ENCODE peak calls at places on chromosomes 13 and 19, in five cellular contexts. Z is lower lobe of right lung, L is body of pancreas, Q is GM23338, F is uterus. A is an unnamed sample. For H3K27me3 and H3K4me1, the result is how much of the 10 kb centered on the place peaks cover.

GRCh38 chr19:11451327-11451941 is 16.0 kb downstream of the PRKCSH start:
- DNase-seq in Z (no peak), L (no peak), Q (no peak), F (no peak), A (no peak)

GRCh38 chr19:35540356-35540927 is 5.0 kb upstream of the TMEM147 start:
- DNase-seq in Z (no peak), L (no peak), Q (no peak), F (no peak), A (no peak)

GRCh38 chr13:44718467-44718866 is 142.3 kb upstream of the TSC22D1 start:
- DNase-seq in Z (no peak), L (no peak), Q (peak), F (no peak), A (no peak)

GRCh38 chr13:31629085-31629785 is 110.1 kb upstream of the RXFP2 start:
- DNase-seq in Z (no peak), L (no peak), Q (no peak), F (no peak), A (peak)

GRCh38 chr13:77918391-77919261 is at the start of gene EDNRB:
- DNase-seq in Z (peak), L (peak), Q (peak), F (peak), A (peak)

GRCh38 chr13:64900039-64900438 is 2330.1 kb downstream of the PCDH9 start:
- DNase-seq in Z (no peak), L (no peak), Q (no peak), F (no peak), A (no peak)

GRCh38 chr13:26202365-26202972 is 19.6 kb downstream of the RNF6 start:
- DNase-seq in Z (no peak), L (no peak), Q (no peak), F (no peak), A (no peak)

GRCh38 chr13:97212540-97213146 is 9.5 kb upstream of the MBNL2 start:
- DNase-seq in Z (no peak), L (peak), Q (peak), F (no peak), A (no peak)

GRCh38 chr19:42467437-42467760 is 24.7 kb upstream of the CXCL17 start:
- DNase-seq in Z (no peak), L (no peak), Q (no peak), F (no peak), A (no peak)

GRCh38 chr13:48069573-48069972 is 25.3 kb downstream of the MED4 start:
- DNase-seq in Z (no peak), L (no peak), Q (no peak), F (no peak), A (no peak)

GRCh38 chr13:21988624-21989023 is 317.8 kb downstream of the FGF9 start:
- DNase-seq in Z (no peak), L (no peak), Q (no peak), F (no peak), A (no peak)

GRCh38 chr13:36163809-36164308 is 32.7 kb upstream of the DCLK1 start:
- DNase-seq in Z (peak), L (peak), Q (peak), F (peak), A (peak)

GRCh38 chr19:15671891-15672579 is 852 bp upstream of the CYP4F12 start:
- DNase-seq in Z (no peak), L (no peak), Q (no peak), F (no peak), A (no peak)

GRCh38 chr19:41328818-41329220 is 18.8 kb downstream of the CCDC97 start:
- DNase-seq in Z (no peak), L (peak), Q (no peak), F (no peak), A (peak)

GRCh38 chr19:3618144-3618810 is 8.3 kb downstream of the CACTIN start:
- DNase-seq in Z (no peak), L (peak), Q (peak), F (peak), A (peak)

GRCh38 chr13:34842466-34842865 is 99.6 kb upstream of the NBEA start:
- DNase-seq in Z (no peak), L (no peak), Q (no peak), F (no peak), A (no peak)

GRCh38 chr13:25977216-25977615 is 74.6 kb downstream of the SHISA2 start:
- DNase-seq in Z (no peak), L (peak), Q (peak), F (no peak), A (no peak)

GRCh38 chr19:294819-295686 is 3.9 kb upstream of the PLPP2 start:
- DNase-seq in Z (peak), L (peak), Q (peak), F (no peak), A (no peak)

GRCh38 chr13:113004126-113004525 is 35.1 kb downstream of the MCF2L start:
- DNase-seq in Z (peak), L (no peak), Q (no peak), F (no peak), A (no peak)

GRCh38 chr19:7871280-7871529 is 3.0 kb downstream of the PRR36 start:
- DNase-seq in Z (no peak), L (no peak), Q (peak), F (no peak), A (no peak)

GRCh38 chr13:51806571-51806970 is 2.6 kb upstream of the DHRS12 start:
- DNase-seq in Z (no peak), L (peak), Q (no peak), F (no peak), A (no peak)

GRCh38 chr13:101098873-101099272 is 317.4 kb downstream of the NALCN start:
- DNase-seq in Z (no peak), L (no peak), Q (no peak), F (no peak), A (no peak)

GRCh38 chr13:31012285-31013024 is 80.0 kb downstream of the TEX26 start:
- DNase-seq in Z (no peak), L (no peak), Q (peak), F (no peak), A (no peak)

GRCh38 chr13:27104606-27105005 is 67.0 kb downstream of the USP12 start:
- DNase-seq in Z (no peak), L (no peak), Q (no peak), F (no peak), A (no peak)

GRCh38 chr19:872266-872951 is 12.9 kb downstream of the CFD start:
- DNase-seq in Z (peak), L (no peak), Q (peak), F (no peak), A (peak)

GRCh38 chr13:101623469-101624209 is 171.2 kb downstream of the ITGBL1 start:
- DNase-seq in Z (no peak), L (no peak), Q (no peak), F (no peak), A (no peak)

GRCh38 chr19:7832781-7833180 is 2.8 kb downstream of the EVI5L start:
- DNase-seq in Z (no peak), L (no peak), Q (no peak), F (no peak), A (no peak)

GRCh38 chr19:40580619-40581018 is 3.9 kb downstream of the SHKBP1 start:
- DNase-seq in Z (no peak), L (no peak), Q (no peak), F (no peak), A (no peak)

GRCh38 chr19:13053238-13053637 is 49.4 kb downstream of the LYL1 start:
- DNase-seq in Z (no peak), L (no peak), Q (no peak), F (no peak), A (peak)

GRCh38 chr19:13052447-13053232 is 50.0 kb downstream of the LYL1 start:
- DNase-seq in Z (peak), L (no peak), Q (no peak), F (no peak), A (no peak)

GRCh38 chr19:13055213-13056051 is 47.2 kb downstream of the LYL1 start:
- DNase-seq in Z (peak), L (peak), Q (peak), F (peak), A (peak)

GRCh38 chr19:13054605-13055212 is 47.9 kb downstream of the LYL1 start:
- DNase-seq in Z (no peak), L (no peak), Q (no peak), F (no peak), A (peak)

GRCh38 chr19:13053761-13054604 is 48.7 kb downstream of the LYL1 start:
- DNase-seq in Z (peak), L (peak), Q (peak), F (peak), A (peak)
- H3K27me3 ChIP-seq in Z (under half), L (under half), Q (half or more), F (under half), A (under half)

DNA sequence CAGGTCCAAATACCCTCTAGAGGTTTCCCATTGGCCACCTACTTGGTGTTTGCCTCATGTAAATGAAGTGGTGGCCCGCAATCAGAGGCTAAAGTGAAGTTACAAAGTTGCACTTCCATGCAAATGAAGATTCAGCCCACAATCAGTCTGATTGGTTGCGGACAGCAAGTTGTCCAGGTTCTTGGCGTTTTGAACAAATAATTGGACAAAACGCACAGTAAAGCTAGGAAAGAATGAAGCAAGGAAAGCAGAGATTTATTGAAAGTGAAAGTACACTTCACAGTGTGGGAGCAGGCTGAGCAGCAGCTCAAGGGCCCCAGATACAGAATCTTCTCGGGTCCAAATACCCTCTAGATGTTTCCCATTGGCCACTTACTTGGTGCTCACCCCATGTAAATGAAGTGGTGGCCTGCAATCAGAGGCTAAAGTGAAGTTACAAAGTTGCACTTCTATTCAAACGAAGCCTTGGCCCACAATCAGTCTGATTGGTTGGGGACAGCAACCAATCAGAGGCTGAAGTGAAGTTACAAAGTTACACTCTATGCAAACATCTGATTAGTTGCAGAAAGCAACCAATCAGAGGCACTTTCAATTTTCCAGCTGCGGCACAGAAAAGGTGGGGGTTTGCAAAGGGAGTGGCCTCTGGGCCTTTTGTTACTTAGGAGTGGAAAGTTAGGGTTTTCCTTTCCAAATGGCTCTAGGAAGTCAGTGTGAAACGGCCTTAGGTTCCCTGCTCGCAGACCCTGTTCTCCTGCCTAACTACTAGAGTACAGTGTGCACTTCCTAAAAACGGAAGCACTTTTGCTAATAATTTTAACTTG is 4.7 kb upstream of the TM9SF2 start:
- DNase-seq in Z (peak), L (peak), Q (peak), F (peak), A (peak)
- H3K4me3 ChIP-seq in Z (peak), L (no peak), Q (no peak), F (peak), A (peak)

GRCh38 chr13:43136940-43137574 is 113.7 kb downstream of the DNAJC15 start:
- DNase-seq in Z (no peak), L (no peak), Q (peak), F (no peak), A (no peak)
- H3K4me1 ChIP-seq in Z (under half), L (under half), Q (under half), F (under half), A (under half)

DNA sequence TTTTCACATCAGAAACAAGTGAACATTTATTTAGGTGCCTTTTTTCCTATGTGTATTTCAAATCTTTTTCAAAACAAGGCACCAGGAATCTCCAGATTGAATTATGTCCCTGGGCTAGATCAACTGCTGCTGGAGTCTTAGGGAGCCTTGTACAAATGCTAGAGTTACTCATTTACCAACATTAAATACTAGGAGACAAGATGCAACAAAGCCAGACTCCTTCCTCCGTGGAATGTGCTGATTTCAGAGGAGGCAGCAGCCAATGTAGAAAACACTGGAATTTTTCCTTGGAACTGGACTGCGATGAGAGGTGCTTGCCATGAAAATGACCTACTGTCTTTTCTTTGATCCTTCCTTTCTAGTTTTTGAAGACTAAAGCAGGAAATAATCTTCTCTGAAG is 1514.7 kb upstream of the MIR17HG start:
- DNase-seq in Z (no peak), L (no peak), Q (peak), F (no peak), A (no peak)
- H3K27me3 ChIP-seq in Z (under half), L (under half), Q (under half), F (under half), A (under half)

GRCh38 chr19:50835103-50835784 is 1.9 kb upstream of the KLK15 start:
- DNase-seq in Z (no peak), L (peak), Q (peak), F (no peak), A (no peak)
- H3K4me3 ChIP-seq in Z (peak), L (peak), Q (peak), F (peak), A (peak)

GRCh38 chr19:4712771-4713170 is 10.9 kb downstream of the DPP9 start:
- DNase-seq in Z (no peak), L (no peak), Q (no peak), F (no peak), A (no peak)
- H3K4me1 ChIP-seq in Z (half or more), L (half or more), Q (under half), F (under half), A (under half)

A was measured in right cardiac atrium.